ENCODE peak calls at places on chromosomes 7 and 10, in nine cellular contexts. K is SK-N-SH, I is OCI-LY7, N is neuronal stem cell, M is PC-3, Z is mammary epithelial cell, W is astrocyte, P is MM.1S, V is neural progenitor cell. H is an unnamed sample.

GRCh38 chr10:13669182-13669860 is 82.6 kb downstream of the PRPF18 start:
- DNase-seq in K (no peak), I (no peak), N (no peak), M (no peak), Z (no peak), W (no peak), P (no peak), V (no peak), H (no peak)

GRCh38 chr7:137935849-137936508 is 65.9 kb downstream of the CREB3L2 start:
- DNase-seq in K (no peak), I (peak), N (no peak), M (no peak), Z (peak), W (no peak), P (peak), V (no peak), H (no peak)

GRCh38 chr7:159328096-159328495 is 183.4 kb upstream of the VIPR2 start:
- DNase-seq in K (no peak), I (peak), N (no peak), M (no peak), Z (no peak), W (no peak), P (no peak), V (no peak), H (no peak)

GRCh38 chr7:108653526-108653925 is 83.9 kb downstream of the DNAJB9 start:
- DNase-seq in K (no peak), I (no peak), N (no peak), M (no peak), Z (peak), W (no peak), P (no peak), V (no peak), H (no peak)

GRCh38 chr7:3294432-3295100 is 6.5 kb upstream of the SDK1 start:
- DNase-seq in K (no peak), I (no peak), N (no peak), M (peak), Z (peak), W (no peak), P (peak), V (peak), H (no peak)

GRCh38 chr7:30252885-30253795 is 31.3 kb upstream of the ZNRF2 start:
- DNase-seq in K (no peak), I (no peak), N (no peak), M (peak), Z (peak), W (peak), P (no peak), V (no peak), H (no peak)

GRCh38 chr10:55330485-55330884 is 529.5 kb upstream of the PCDH15 start:
- DNase-seq in K (no peak), I (no peak), N (no peak), M (no peak), Z (no peak), W (no peak), P (no peak), V (no peak), H (no peak)

GRCh38 chr7:109354000-109354399 is 784.3 kb downstream of the DNAJB9 start:
- DNase-seq in K (no peak), I (no peak), N (no peak), M (no peak), Z (no peak), W (no peak), P (no peak), V (no peak), H (no peak)

GRCh38 chr7:140564643-140565042 is 76.0 kb downstream of the DENND2A start:
- DNase-seq in K (no peak), I (no peak), N (no peak), M (peak), Z (peak), W (peak), P (no peak), V (peak), H (no peak)

GRCh38 chr10:53406532-53406931 is 633.9 kb upstream of the MBL2 start:
- DNase-seq in K (no peak), I (no peak), N (no peak), M (no peak), Z (no peak), W (no peak), P (no peak), V (no peak), H (peak)

GRCh38 chr10:3704565-3705360 is 80.2 kb downstream of the KLF6 start:
- DNase-seq in K (no peak), I (no peak), N (no peak), M (no peak), Z (no peak), W (no peak), P (no peak), V (no peak), H (no peak)

GRCh38 chr10:102646610-102647432 is 2.5 kb downstream of the TRIM8 start:
- DNase-seq in K (peak), I (peak), N (no peak), M (no peak), Z (no peak), W (no peak), P (no peak), V (peak), H (peak)

GRCh38 chr7:155851892-155852291 is 39.6 kb upstream of the SHH start:
- DNase-seq in K (no peak), I (no peak), N (no peak), M (no peak), Z (no peak), W (no peak), P (no peak), V (no peak), H (no peak)

GRCh38 chr10:6473430-6473829 is 106.6 kb downstream of the PRKCQ start:
- DNase-seq in K (no peak), I (peak), N (no peak), M (no peak), Z (peak), W (no peak), P (peak), V (no peak), H (no peak)

GRCh38 chr7:92794846-92795245 is 41.5 kb downstream of the CDK6 start:
- DNase-seq in K (no peak), I (no peak), N (no peak), M (no peak), Z (no peak), W (no peak), P (no peak), V (no peak), H (no peak)

GRCh38 chr7:73696372-73696771 is 13.0 kb downstream of the BUD23 start:
- DNase-seq in K (no peak), I (no peak), N (no peak), M (no peak), Z (no peak), W (no peak), P (no peak), V (no peak), H (no peak)

GRCh38 chr10:5666324-5667220 is at the start of gene ASB13:
- DNase-seq in K (peak), I (peak), N (peak), M (peak), Z (peak), W (no peak), P (peak), V (peak), H (peak)

GRCh38 chr10:43218206-43218950 is 48.5 kb downstream of the RASGEF1A start:
- DNase-seq in K (no peak), I (no peak), N (no peak), M (no peak), Z (peak), W (peak), P (no peak), V (no peak), H (no peak)

GRCh38 chr7:22564511-22565045 is 64.6 kb upstream of the STEAP1B start:
- DNase-seq in K (no peak), I (no peak), N (no peak), M (peak), Z (peak), W (peak), P (peak), V (no peak), H (peak)

GRCh38 chr10:43295436-43295835 is 28.6 kb upstream of the RASGEF1A start:
- DNase-seq in K (no peak), I (no peak), N (no peak), M (no peak), Z (no peak), W (no peak), P (no peak), V (no peak), H (no peak)

GRCh38 chr10:88620441-88620840 is 33.9 kb downstream of the LIPJ start:
- DNase-seq in K (no peak), I (no peak), N (no peak), M (no peak), Z (no peak), W (no peak), P (no peak), V (no peak), H (no peak)

GRCh38 chr7:105594034-105594433 is 12.7 kb upstream of the EFCAB10 start:
- DNase-seq in K (no peak), I (no peak), N (no peak), M (peak), Z (no peak), W (no peak), P (peak), V (no peak), H (no peak)

GRCh38 chr10:31929986-31930675 is 1.5 kb upstream of the ARHGAP12 start:
- DNase-seq in K (no peak), I (peak), N (no peak), M (no peak), Z (peak), W (no peak), P (peak), V (no peak), H (no peak)

GRCh38 chr7:94154858-94155257 is 150.7 kb upstream of the BET1 start:
- DNase-seq in K (no peak), I (peak), N (no peak), M (no peak), Z (no peak), W (no peak), P (no peak), V (no peak), H (peak)

GRCh38 chr7:66415659-66416265 is 210.6 kb downstream of the TPST1 start:
- DNase-seq in K (no peak), I (no peak), N (no peak), M (no peak), Z (no peak), W (peak), P (no peak), V (no peak), H (peak)

GRCh38 chr7:107622429-107622828 is 38.2 kb upstream of the SLC26A4 start:
- DNase-seq in K (no peak), I (no peak), N (no peak), M (peak), Z (peak), W (peak), P (no peak), V (no peak), H (peak)

GRCh38 chr7:28808786-28809533 is 149.2 kb downstream of the TRIL start:
- DNase-seq in K (peak), I (peak), N (no peak), M (peak), Z (peak), W (peak), P (no peak), V (no peak), H (peak)

GRCh38 chr10:15571570-15571969 is 148.2 kb downstream of the ITGA8 start:
- DNase-seq in K (no peak), I (no peak), N (no peak), M (no peak), Z (no peak), W (peak), P (no peak), V (no peak), H (peak)

GRCh38 chr7:1512781-1513656 is 8.8 kb upstream of the INTS1 start:
- DNase-seq in K (no peak), I (peak), N (no peak), M (peak), Z (peak), W (peak), P (peak), V (no peak), H (peak)

GRCh38 chr10:44990302-44990655 is 10.4 kb upstream of the ZNF22 start:
- DNase-seq in K (no peak), I (peak), N (peak), M (no peak), Z (no peak), W (no peak), P (no peak), V (peak), H (no peak)

GRCh38 chr10:70324341-70324861 is 40.6 kb upstream of the NPFFR1 start:
- DNase-seq in K (no peak), I (peak), N (peak), M (no peak), Z (no peak), W (no peak), P (no peak), V (peak), H (no peak)
- H3K27ac ChIP-seq in K (no peak), I (peak), N (no peak), M (no peak), Z (no peak), W (no peak), P (no peak), V (no peak), H (no peak)

DNA sequence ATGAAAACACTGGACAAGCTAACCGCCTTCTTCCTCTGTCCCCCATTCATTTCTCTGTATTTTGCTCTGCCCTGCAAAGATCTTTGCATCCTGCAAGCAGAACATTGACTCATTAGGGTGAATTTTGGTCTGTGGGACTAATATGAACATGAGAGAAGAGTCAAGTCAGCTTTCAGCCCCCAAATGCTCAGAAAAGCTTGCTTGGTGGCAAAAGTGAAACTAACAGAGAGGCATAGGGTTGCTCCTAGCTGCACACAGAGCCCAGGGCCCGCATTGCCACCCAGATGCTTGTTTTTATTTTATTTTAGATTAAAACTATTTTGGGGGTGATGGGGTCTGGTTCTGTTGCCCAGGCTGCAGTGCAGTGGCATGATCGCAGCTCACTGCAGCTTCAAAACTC is 88.6 kb upstream of the LYZL1 start:
- DNase-seq in K (no peak), I (no peak), N (no peak), M (no peak), Z (no peak), W (no peak), P (peak), V (no peak), H (peak)
- H2AFZ ChIP-seq in K (peak), I (no peak), N (no peak), M (no peak), Z (no peak), W (no peak), P (peak), V (peak), H (peak)

GRCh38 chr10:133276100-133276434 is 601 bp downstream of the ADAM8 start:
- DNase-seq in K (no peak), I (no peak), N (no peak), M (no peak), Z (no peak), W (no peak), P (peak), V (no peak), H (no peak)

GRCh38 chr10:133276435-133277201 is at the start of gene ADAM8:
- DNase-seq in K (peak), I (peak), N (no peak), M (peak), Z (no peak), W (no peak), P (peak), V (peak), H (no peak)

GRCh38 chr10:133277277-133277992 is 767 bp upstream of the ADAM8 start:
- DNase-seq in K (no peak), I (no peak), N (no peak), M (no peak), Z (no peak), W (no peak), P (peak), V (no peak), H (no peak)

GRCh38 chr10:133274751-133275682 is 1.7 kb downstream of the ADAM8 start:
- DNase-seq in K (no peak), I (peak), N (no peak), M (peak), Z (peak), W (no peak), P (peak), V (no peak), H (no peak)

GRCh38 chr10:133275683-133276092 is 980 bp downstream of the ADAM8 start:
- DNase-seq in K (no peak), I (peak), N (no peak), M (peak), Z (no peak), W (no peak), P (peak), V (no peak), H (no peak)
- H3K4me3 ChIP-seq in K (no peak), I (peak), N (no peak), M (peak), Z (peak), W (no peak), P (peak), V (no peak), H (no peak)

DNA sequence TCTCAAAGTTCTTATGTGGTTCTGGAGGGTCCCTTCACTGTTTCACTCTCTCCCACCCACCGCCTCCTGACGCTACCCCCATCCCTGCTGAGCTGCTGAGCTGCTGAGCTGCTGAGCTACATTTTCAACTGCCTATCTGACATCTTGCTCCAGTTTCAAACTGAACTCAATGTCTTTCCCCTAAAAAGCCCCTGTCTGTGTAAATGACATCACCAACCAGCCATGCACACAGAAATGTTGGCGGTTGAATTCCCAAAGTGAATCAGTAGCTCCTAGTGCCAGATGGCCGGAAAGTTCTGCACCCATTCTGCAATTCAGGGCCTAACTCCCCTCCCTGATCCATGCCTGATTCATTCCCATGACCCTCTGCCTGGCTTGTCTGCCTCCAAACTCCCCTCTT is 71.2 kb downstream of the WNT2 start:
- DNase-seq in K (no peak), I (no peak), N (no peak), M (no peak), Z (no peak), W (peak), P (no peak), V (no peak), H (peak)
- H3K27ac ChIP-seq in K (no peak), I (no peak), N (no peak), M (no peak), Z (no peak), W (peak), P (no peak), V (no peak), H (peak)

GRCh38 chr10:133008736-133009135 is 66.4 kb upstream of the CFAP46 start:
- DNase-seq in K (no peak), I (no peak), N (no peak), M (no peak), Z (no peak), W (no peak), P (no peak), V (no peak), H (no peak)

GRCh38 chr10:133010095-133010837 is 67.9 kb upstream of the CFAP46 start:
- DNase-seq in K (no peak), I (no peak), N (no peak), M (no peak), Z (no peak), W (no peak), P (no peak), V (no peak), H (no peak)

GRCh38 chr10:133007360-133007858 is 65.0 kb upstream of the CFAP46 start:
- DNase-seq in K (no peak), I (no peak), N (no peak), M (no peak), Z (no peak), W (no peak), P (no peak), V (no peak), H (no peak)

GRCh38 chr10:133008196-133008595 is 65.8 kb upstream of the CFAP46 start:
- DNase-seq in K (no peak), I (no peak), N (no peak), M (no peak), Z (no peak), W (no peak), P (no peak), V (no peak), H (no peak)

GRCh38 chr10:133009218-133009954 is 67.0 kb upstream of the CFAP46 start:
- DNase-seq in K (no peak), I (no peak), N (no peak), M (peak), Z (no peak), W (no peak), P (no peak), V (no peak), H (no peak)
- H2AFZ ChIP-seq in K (no peak), I (no peak), N (peak), M (peak), Z (no peak), W (no peak), P (no peak), V (no peak), H (no peak)